ENCODE peak calls at places on chromosome 6, in five cellular contexts. X, K, F, V and H are unnamed samples.

GRCh38 chr6:129280719-129281118 is 397.8 kb downstream of the LAMA2 start:
- DNase-seq in X (no peak), K (peak; percentile 35), F (peak; percentile 40), V (no peak), H (no peak)

GRCh38 chr6:107811591-107812218 is 12.4 kb downstream of the SCML4 start:
- DNase-seq in X (no peak), K (no peak), F (peak; percentile 22), V (peak; percentile 21), H (no peak)

GRCh38 chr6:44052419-44053011 is 74.7 kb downstream of the MRPL14 start:
- DNase-seq in X (no peak), K (no peak), F (no peak), V (peak; percentile 93), H (no peak)

GRCh38 chr6:29970711-29971110 is 28.4 kb downstream of the HLA-A start:
- DNase-seq in X (no peak), K (no peak), F (no peak), V (no peak), H (no peak)

GRCh38 chr6:132020138-132020551 is 69.0 kb upstream of the CCN2 start:
- DNase-seq in X (peak; percentile 12), K (no peak), F (no peak), V (peak; percentile 58), H (no peak)

GRCh38 chr6:109978174-109979032 is at the start of gene GPR6:
- DNase-seq in X (peak; percentile 61), K (peak; percentile 68), F (peak; percentile 26), V (peak; percentile 37), H (no peak)

GRCh38 chr6:38554700-38555413 is 84.9 kb downstream of the BTBD9 start:
- DNase-seq in X (no peak), K (no peak), F (no peak), V (peak; percentile 62), H (no peak)

GRCh38 chr6:44472250-44472945 is 84.9 kb downstream of the CDC5L start:
- DNase-seq in X (no peak), K (no peak), F (no peak), V (no peak), H (no peak)

GRCh38 chr6:141484726-141485125 is 648.0 kb upstream of the GJE1 start:
- DNase-seq in X (no peak), K (peak; percentile 38), F (peak; percentile 19), V (peak; percentile 44), H (no peak)

GRCh38 chr6:122432816-122433215 is 33.4 kb downstream of the HSF2 start:
- DNase-seq in X (no peak), K (no peak), F (no peak), V (no peak), H (no peak)

GRCh38 chr6:144415835-144416237 is 130.7 kb downstream of the UTRN start:
- DNase-seq in X (no peak), K (no peak), F (no peak), V (peak; percentile 96), H (no peak)

GRCh38 chr6:53512631-53513030 is 32.3 kb downstream of the GCLC start:
- DNase-seq in X (no peak), K (no peak), F (no peak), V (no peak), H (no peak)

GRCh38 chr6:32885698-32886286 is 31.8 kb downstream of the PSMB9 start:
- DNase-seq in X (no peak), K (no peak), F (no peak), V (peak; percentile 84), H (no peak)

GRCh38 chr6:83853178-83853967 is at the start of gene RIPPLY2:
- DNase-seq in X (no peak), K (peak; percentile 9), F (peak; percentile 17), V (peak; percentile 50), H (peak; percentile 7)

GRCh38 chr6:45974596-45974995 is 41.1 kb downstream of the CLIC5 start:
- DNase-seq in X (no peak), K (no peak), F (no peak), V (no peak), H (no peak)